ENCODE peak calls at places on chromosomes 16 and 17, in ten cellular contexts. Q is tibial artery, M is ascending aorta, J is transverse colon, L is upper lobe of left lung, G is left lung, P is neural progenitor cell, Z is tibial nerve, S is ovary, D is lower lobe of right lung. K is an unnamed sample.
A peak's percentile ranks its signal among the peaks of the same experiment; 100 is the strongest.

GRCh38 chr17:2710804-2711607 is 558 bp downstream of the CLUH start:
- DNase-seq in Q (no peak), M (no peak), J (peak; percentile 41), L (peak; percentile 91), G (no peak), P (peak; percentile 70), Z (no peak), S (no peak), D (peak; percentile 64), K (no peak)

GRCh38 chr16:70430667-70431536 is 8.0 kb downstream of the ST3GAL2 start:
- DNase-seq in Q (peak; percentile 30), M (no peak), J (peak; percentile 47), L (no peak), G (peak; percentile 51), P (no peak), Z (no peak), S (no peak), D (peak; percentile 63), K (no peak)

GRCh38 chr16:88691924-88692560 is 5.7 kb upstream of the SNAI3 start:
- DNase-seq in Q (peak; percentile 49), M (no peak), J (peak; percentile 63), L (peak; percentile 89), G (peak; percentile 81), P (no peak), Z (no peak), S (no peak), D (peak; percentile 87), K (no peak)

GRCh38 chr17:59331929-59332889 is 754 bp downstream of the YPEL2 start:
- DNase-seq in Q (peak; percentile 64), M (no peak), J (peak; percentile 51), L (peak; percentile 92), G (peak; percentile 65), P (peak; percentile 58), Z (no peak), S (peak; percentile 29), D (peak; percentile 73), K (no peak)

GRCh38 chr16:30095166-30096078 is 591 bp downstream of the YPEL3 start:
- DNase-seq in Q (no peak), M (no peak), J (peak; percentile 38), L (peak; percentile 84), G (no peak), P (peak; percentile 13), Z (no peak), S (peak; percentile 37), D (peak; percentile 65), K (no peak)

GRCh38 chr16:49499018-49499785 is 125.6 kb downstream of the C16orf78 start:
- DNase-seq in Q (peak; percentile 12), M (no peak), J (no peak), L (no peak), G (peak; percentile 25), P (no peak), Z (no peak), S (no peak), D (no peak), K (no peak)

GRCh38 chr17:81900181-81900820 is 1.7 kb upstream of the NPB start:
- DNase-seq in Q (no peak), M (no peak), J (no peak), L (peak; percentile 73), G (no peak), P (no peak), Z (no peak), S (no peak), D (no peak), K (no peak)

GRCh38 chr17:40340880-40341807 is 23.4 kb downstream of the GJD3 start:
- DNase-seq in Q (peak; percentile 94), M (peak; percentile 88), J (peak; percentile 94), L (peak; percentile 97), G (peak; percentile 95), P (peak; percentile 85), Z (peak; percentile 85), S (peak; percentile 92), D (peak; percentile 97), K (peak; percentile 68)

GRCh38 chr16:88453621-88454314 is 688 bp downstream of the ZFPM1 start:
- DNase-seq in Q (no peak), M (no peak), J (no peak), L (peak; percentile 90), G (no peak), P (peak; percentile 52), Z (no peak), S (no peak), D (no peak), K (no peak)

GRCh38 chr17:62398891-62399290 is 18.5 kb downstream of the EFCAB3 start:
- DNase-seq in Q (no peak), M (no peak), J (no peak), L (no peak), G (no peak), P (no peak), Z (no peak), S (no peak), D (no peak), K (no peak)

GRCh38 chr17:794876-795275 is 12.7 kb downstream of the MRM3 start:
- DNase-seq in Q (peak; percentile 85), M (no peak), J (peak; percentile 80), L (peak; percentile 71), G (peak; percentile 73), P (peak; percentile 92), Z (peak; percentile 79), S (peak; percentile 79), D (peak; percentile 81), K (peak; percentile 75)

DNA sequence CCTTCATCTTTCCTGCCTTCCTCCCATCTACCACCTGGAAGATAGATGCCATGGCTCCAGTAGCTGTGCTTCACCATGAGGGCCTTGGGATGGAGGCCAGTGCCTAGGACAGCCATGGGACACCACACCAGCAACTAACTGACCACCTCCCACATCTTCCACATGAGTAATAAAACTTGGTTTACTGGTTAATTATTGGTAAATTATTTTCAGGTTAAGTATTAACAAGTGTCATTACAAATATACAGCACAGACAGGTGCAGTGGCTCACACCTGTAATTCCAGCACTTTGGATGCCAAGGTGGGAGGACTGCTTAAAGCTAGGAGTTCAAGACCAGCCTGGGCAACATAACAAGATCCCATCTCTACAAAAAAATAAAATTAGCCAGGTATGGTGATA is 14.0 kb downstream of the CDIP1 start:
- DNase-seq in Q (no peak), M (no peak), J (no peak), L (no peak), G (no peak), P (no peak), Z (no peak), S (no peak), D (no peak), K (no peak)
- TF ChIP-seq CTCF in Q (no peak), M (no peak), J (no peak), L (no peak), G (no peak), P (no peak), Z (no peak), S (no peak), D (no peak), K (no peak)

DNA sequence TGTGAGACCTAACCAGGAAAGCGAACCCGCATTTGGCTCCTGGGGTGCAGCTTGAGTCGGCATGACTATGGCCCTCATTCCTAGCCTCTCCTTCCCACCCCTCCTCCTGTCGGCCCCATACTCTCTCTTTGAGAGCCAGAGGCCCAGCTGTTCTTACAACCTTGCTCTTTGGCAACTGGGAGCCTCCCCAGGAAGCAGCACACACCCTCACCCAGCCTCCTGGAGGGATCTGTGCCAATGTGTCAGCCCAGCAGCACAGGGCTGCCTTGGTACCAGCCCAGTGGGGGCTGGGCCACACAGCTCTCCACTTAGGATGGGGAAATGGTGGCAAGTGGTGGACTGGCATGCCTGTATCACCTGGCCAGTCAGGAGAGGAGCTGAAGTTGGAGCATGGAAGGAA is 70.3 kb upstream of the LGALS9 start:
- DNase-seq in Q (no peak), M (no peak), J (peak; percentile 59), L (no peak), G (no peak), P (no peak), Z (no peak), S (no peak), D (peak; percentile 57), K (no peak)
- H3K4me3 ChIP-seq in Q (no peak overlapping the region), M (no peak overlapping the region), J (no peak overlapping the region), L (no peak overlapping the region), G (no peak overlapping the region), P (no peak overlapping the region), Z (no peak overlapping the region), S (no peak overlapping the region), D (peak overlapping the region; percentile 39), K (no peak overlapping the region)

GRCh38 chr16:12260647-12261262 is 284.2 kb downstream of the SNX29 start:
- DNase-seq in Q (no peak), M (no peak), J (no peak), L (peak; percentile 48), G (no peak), P (peak; percentile 71), Z (no peak), S (peak; percentile 59), D (no peak), K (peak; percentile 35)
- TF ChIP-seq CTCF in Q (no peak), M (no peak), J (no peak), L (no peak), G (no peak), P (peak; percentile 35), Z (no peak), S (peak; percentile 14), D (no peak), K (peak; percentile 9)

GRCh38 chr16:87213536-87213935 is 103.7 kb downstream of the C16orf95 start:
- DNase-seq in Q (no peak), M (no peak), J (no peak), L (no peak), G (no peak), P (no peak), Z (no peak), S (no peak), D (no peak), K (no peak)

GRCh38 chr16:87218281-87219055 is 98.7 kb downstream of the C16orf95 start:
- DNase-seq in Q (no peak), M (no peak), J (no peak), L (peak; percentile 46), G (no peak), P (no peak), Z (no peak), S (no peak), D (no peak), K (no peak)

GRCh38 chr16:87219287-87219909 is 97.8 kb downstream of the C16orf95 start:
- DNase-seq in Q (no peak), M (no peak), J (no peak), L (no peak), G (no peak), P (no peak), Z (no peak), S (no peak), D (no peak), K (no peak)

GRCh38 chr16:87216824-87217205 is 100.4 kb downstream of the C16orf95 start:
- DNase-seq in Q (peak; percentile 36), M (no peak), J (no peak), L (peak; percentile 84), G (no peak), P (no peak), Z (peak; percentile 51), S (no peak), D (peak; percentile 70), K (no peak)

DNA sequence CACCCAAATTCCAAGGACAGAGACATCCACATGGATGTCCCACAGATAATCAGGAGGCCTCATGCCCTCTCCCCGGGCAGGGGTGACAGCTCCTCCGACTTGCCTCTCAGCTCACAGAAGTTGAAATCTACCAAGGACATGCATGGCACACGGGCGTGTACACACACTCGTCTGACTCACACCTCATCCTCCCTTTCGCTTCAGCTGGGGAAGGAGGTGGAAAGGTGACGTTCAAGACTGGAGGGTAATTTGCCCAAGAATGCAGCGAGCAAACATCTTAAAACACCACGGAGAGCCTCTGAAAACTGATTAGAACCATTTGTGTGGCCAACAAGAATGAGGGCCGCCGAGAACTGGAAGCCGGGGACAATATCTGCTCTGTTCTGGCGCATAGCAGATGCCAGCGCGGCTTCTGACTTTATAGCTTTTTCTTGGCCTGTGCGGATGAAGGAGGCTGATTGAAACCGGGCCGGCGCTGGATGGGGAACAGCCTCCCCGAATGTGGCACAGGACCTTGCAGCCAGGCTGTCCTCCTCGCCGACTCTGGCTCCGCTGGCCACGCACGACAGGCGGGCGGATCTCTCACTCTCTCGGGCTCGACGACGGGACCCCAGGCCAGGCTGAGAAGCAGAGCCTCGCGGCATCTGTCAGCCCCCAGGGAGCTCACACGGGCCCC is 100.9 kb downstream of the C16orf95 start:
- DNase-seq in Q (no peak), M (no peak), J (no peak), L (no peak), G (no peak), P (no peak), Z (peak; percentile 47), S (no peak), D (no peak), K (no peak)
- H3K4me3 ChIP-seq in Q (peak overlapping the region; percentile 44), M (no peak overlapping the region), J (no peak overlapping the region), L (no peak overlapping the region), G (no peak overlapping the region), P (no peak overlapping the region), Z (peak overlapping the region; percentile 51), S (no peak overlapping the region), D (peak overlapping the region; percentile 29), K (no peak overlapping the region)

K was measured in astrocyte of the spinal cord.